ENCODE peak calls at places on chromosomes 3 and 15, in seven cellular contexts. Y, X, L, K, S, Z and W are unnamed samples.

GRCh38 chr3:126512026-126512425 is 5.5 kb downstream of the UROC1 start:
- DNase-seq in Y (no peak), X (no peak), L (no peak), K (no peak), S (no peak), Z (no peak), W (no peak)

GRCh38 chr3:8282541-8283165 is 219.0 kb upstream of the LMCD1 start:
- DNase-seq in Y (no peak), X (no peak), L (no peak), K (no peak), S (no peak), Z (no peak), W (peak)

GRCh38 chr15:76502678-76503077 is 166.1 kb downstream of the ISL2 start:
- DNase-seq in Y (no peak), X (no peak), L (no peak), K (no peak), S (no peak), Z (no peak), W (no peak)

GRCh38 chr3:150177673-150178378 is 207.1 kb upstream of the PFN2 start:
- DNase-seq in Y (no peak), X (no peak), L (peak), K (no peak), S (no peak), Z (no peak), W (no peak)

GRCh38 chr3:52979190-52979983 is 66.5 kb downstream of the SFMBT1 start:
- DNase-seq in Y (no peak), X (no peak), L (no peak), K (no peak), S (no peak), Z (no peak), W (no peak)

GRCh38 chr15:50939911-50940310 is 31.4 kb downstream of the AP4E1 start:
- DNase-seq in Y (no peak), X (no peak), L (peak), K (no peak), S (no peak), Z (no peak), W (no peak)

GRCh38 chr15:35499723-35500122 is 46.2 kb downstream of the DPH6 start:
- DNase-seq in Y (no peak), X (no peak), L (no peak), K (no peak), S (no peak), Z (no peak), W (no peak)

GRCh38 chr3:43394071-43394501 is 107.7 kb downstream of the SNRK start:
- DNase-seq in Y (peak), X (no peak), L (no peak), K (no peak), S (no peak), Z (no peak), W (no peak)

GRCh38 chr3:154428369-154429206 is 1.4 kb downstream of the GPR149 start:
- DNase-seq in Y (no peak), X (no peak), L (no peak), K (peak), S (no peak), Z (no peak), W (no peak)

GRCh38 chr3:127066635-127067034 is 83.7 kb downstream of the PLXNA1 start:
- DNase-seq in Y (no peak), X (no peak), L (no peak), K (no peak), S (no peak), Z (no peak), W (no peak)

GRCh38 chr3:69161587-69162196 is 39.3 kb upstream of the LMOD3 start:
- DNase-seq in Y (no peak), X (peak), L (peak), K (no peak), S (no peak), Z (peak), W (peak)

GRCh38 chr3:179146911-179147570 is 1.1 kb upstream of the PIK3CA start:
- DNase-seq in Y (no peak), X (peak), L (peak), K (peak), S (no peak), Z (peak), W (peak)

GRCh38 chr3:11721114-11721440 is 77.4 kb upstream of the VGLL4 start:
- DNase-seq in Y (no peak), X (peak), L (no peak), K (no peak), S (no peak), Z (no peak), W (no peak)

GRCh38 chr15:33358303-33358702 is 47.5 kb downstream of the RYR3 start:
- DNase-seq in Y (no peak), X (no peak), L (no peak), K (no peak), S (no peak), Z (no peak), W (no peak)

GRCh38 chr3:40487172-40487571 is 10.2 kb downstream of the ZNF619 start:
- DNase-seq in Y (no peak), X (no peak), L (no peak), K (no peak), S (no peak), Z (no peak), W (no peak)

GRCh38 chr3:114770874-114771273 is 376.2 kb downstream of the ZBTB20 start:
- DNase-seq in Y (no peak), X (no peak), L (no peak), K (no peak), S (no peak), Z (no peak), W (no peak)